ENCODE peak calls at places on chromosomes 2 and 18, in six cellular contexts. One of them, this sample, is unnamed.

GRCh38 chr2:215917953-215918620 is 95.3 kb downstream of the MREG start:
- DNase-seq in NCI-H69: peak
- DNase-seq in AG20443: peak
- DNase-seq in left lobe of liver: no peak
- DNase-seq in fibroblast of lung: peak
- DNase-seq in left ventricle myocardium inferior: no peak
- DNase-seq in this sample: peak

GRCh38 chr18:45449761-45450227 is 165.5 kb upstream of the SLC14A2 start:
- DNase-seq in AG20443: peak
- DNase-seq in NCI-H69: peak
- DNase-seq in left ventricle myocardium inferior: peak
- DNase-seq in left lobe of liver: no peak
- DNase-seq in fibroblast of lung: peak
- DNase-seq in this sample: no peak

GRCh38 chr2:217539126-217539525 is 463.7 kb downstream of the TNS1 start:
- DNase-seq in fibroblast of lung: no peak
- DNase-seq in NCI-H69: no peak
- DNase-seq in left lobe of liver: no peak
- DNase-seq in left ventricle myocardium inferior: no peak
- DNase-seq in AG20443: no peak
- DNase-seq in this sample: no peak

GRCh38 chr2:45755585-45756330 is 104.3 kb downstream of the PRKCE start:
- DNase-seq in left ventricle myocardium inferior: no peak
- DNase-seq in left lobe of liver: no peak
- DNase-seq in fibroblast of lung: peak
- DNase-seq in AG20443: peak
- DNase-seq in NCI-H69: no peak
- DNase-seq in this sample: no peak

GRCh38 chr18:26521617-26522016 is 26.7 kb downstream of the KCTD1 start:
- DNase-seq in left ventricle myocardium inferior: no peak
- DNase-seq in left lobe of liver: no peak
- DNase-seq in fibroblast of lung: no peak
- DNase-seq in AG20443: no peak
- DNase-seq in NCI-H69: peak
- DNase-seq in this sample: no peak

GRCh38 chr2:40957508-40957907 is 505.6 kb upstream of the SLC8A1 start:
- DNase-seq in left ventricle myocardium inferior: peak
- DNase-seq in left lobe of liver: no peak
- DNase-seq in NCI-H69: no peak
- DNase-seq in fibroblast of lung: no peak
- DNase-seq in AG20443: no peak
- DNase-seq in this sample: peak

GRCh38 chr2:147224070-147224469 is 620.8 kb upstream of the ACVR2A start:
- DNase-seq in left ventricle myocardium inferior: no peak
- DNase-seq in fibroblast of lung: no peak
- DNase-seq in left lobe of liver: no peak
- DNase-seq in AG20443: peak
- DNase-seq in NCI-H69: peak
- DNase-seq in this sample: no peak

GRCh38 chr2:200860092-200860795 is 4.2 kb downstream of the CLK1 start:
- DNase-seq in left lobe of liver: peak
- DNase-seq in NCI-H69: no peak
- DNase-seq in fibroblast of lung: peak
- DNase-seq in AG20443: peak
- DNase-seq in left ventricle myocardium inferior: no peak
- DNase-seq in this sample: no peak

GRCh38 chr2:218152777-218153176 is 14.0 kb downstream of the CXCR1 start:
- DNase-seq in left ventricle myocardium inferior: no peak
- DNase-seq in left lobe of liver: no peak
- DNase-seq in fibroblast of lung: no peak
- DNase-seq in NCI-H69: no peak
- DNase-seq in AG20443: no peak
- DNase-seq in this sample: no peak